ENCODE peak calls at places on chromosomes 13 and 19, in nine cellular contexts. X is A549; W is RWPE2; S is T-helper 22 cell; D is hepatocyte; J is ovary; Y is heart left ventricle; F is RPMI7951; E is central memory CD4-positive, alpha-beta T cell. P is an unnamed sample.

GRCh38 chr13:74450976-74451375 is 316.8 kb upstream of the KLF12 start:
- DNase-seq in S (no peak), F (no peak), X (no peak), Y (no peak), E (no peak), J (no peak), W (no peak), D (no peak), P (no peak)

GRCh38 chr13:72521965-72522661 is 205.3 kb downstream of the MZT1 start:
- DNase-seq in S (no peak), J (no peak), W (no peak), F (no peak), E (no peak), Y (no peak), X (no peak), D (peak), P (no peak)

GRCh38 chr19:4208385-4209094 is 20.8 kb upstream of the EBI3 start:
- DNase-seq in X (peak), E (no peak), W (no peak), F (peak), S (no peak), Y (no peak), D (peak), J (no peak), P (no peak)

GRCh38 chr13:35378939-35379338 is 97.5 kb downstream of the MAB21L1 start:
- DNase-seq in Y (no peak), W (no peak), X (no peak), S (no peak), J (no peak), F (no peak), D (no peak), E (no peak), P (no peak)

GRCh38 chr19:7541828-7542443 is 6.4 kb downstream of the PNPLA6 start:
- DNase-seq in X (no peak), S (no peak), W (no peak), Y (no peak), D (no peak), E (no peak), F (no peak), J (no peak), P (no peak)

GRCh38 chr19:13300421-13301030 is 150.3 kb downstream of the IER2 start:
- DNase-seq in W (no peak), J (no peak), S (no peak), Y (no peak), F (no peak), D (no peak), X (no peak), E (no peak), P (no peak)

GRCh38 chr19:6279620-6279930 is 200 bp downstream of the MLLT1 start:
- DNase-seq in X (no peak), Y (no peak), S (no peak), E (no peak), F (no peak), W (no peak), D (no peak), J (no peak), P (no peak)

GRCh38 chr19:41903161-41903953 is 20.4 kb downstream of the ARHGEF1 start:
- DNase-seq in J (no peak), X (no peak), Y (no peak), E (no peak), F (no peak), D (no peak), W (no peak), S (no peak), P (no peak)

GRCh38 chr19:18712981-18713380 is 29.5 kb downstream of the CRTC1 start:
- DNase-seq in E (no peak), J (no peak), S (no peak), X (no peak), D (peak), W (no peak), F (no peak), Y (no peak), P (no peak)

GRCh38 chr13:27353653-27354052 is 70.8 kb upstream of the GTF3A start:
- DNase-seq in X (no peak), J (no peak), W (no peak), F (no peak), Y (no peak), S (no peak), E (no peak), D (no peak), P (no peak)

GRCh38 chr13:95392597-95392996 is 91.3 kb upstream of the ABCC4 start:
- DNase-seq in X (no peak), D (no peak), F (no peak), Y (no peak), J (no peak), S (no peak), E (no peak), W (no peak), P (no peak)

GRCh38 chr13:97977376-97977705 is 23.9 kb downstream of the IPO5 start:
- DNase-seq in E (no peak), W (no peak), S (no peak), D (no peak), F (peak), Y (no peak), J (no peak), X (no peak), P (no peak)

GRCh38 chr13:34913040-34913439 is 29.0 kb upstream of the NBEA start:
- DNase-seq in X (no peak), J (no peak), Y (no peak), S (no peak), D (peak), E (no peak), F (peak), W (no peak), P (peak)

GRCh38 chr13:108573455-108573854 is 56.0 kb upstream of the MYO16 start:
- DNase-seq in F (no peak), Y (no peak), D (no peak), J (no peak), W (no peak), E (no peak), S (no peak), X (no peak), P (no peak)

GRCh38 chr13:106153041-106153440 is 382.4 kb downstream of the EFNB2 start:
- DNase-seq in E (no peak), S (no peak), W (no peak), D (no peak), J (no peak), Y (no peak), F (no peak), X (no peak), P (no peak)

GRCh38 chr19:46618670-46619231 is 6.1 kb downstream of the PTGIR start:
- DNase-seq in D (no peak), X (no peak), Y (no peak), W (no peak), J (no peak), S (no peak), F (no peak), E (no peak), P (no peak)

GRCh38 chr13:49791214-49791752 is 1.2 kb downstream of the KPNA3 start:
- DNase-seq in S (no peak), X (no peak), F (peak), J (no peak), E (no peak), Y (no peak), W (no peak), D (peak), P (no peak)

GRCh38 chr13:21735621-21736401 is 64.9 kb downstream of the FGF9 start:
- DNase-seq in W (no peak), J (peak), D (no peak), Y (peak), E (no peak), X (no peak), F (no peak), S (no peak), P (no peak)

GRCh38 chr19:23070353-23070781 is 46.5 kb upstream of the ZNF730 start:
- DNase-seq in S (no peak), Y (peak), J (peak), E (no peak), X (no peak), F (peak), W (no peak), D (no peak), P (no peak)

GRCh38 chr13:99434258-99434788 is 66.9 kb upstream of the TM9SF2 start:
- DNase-seq in S (peak), D (peak), J (no peak), Y (no peak), W (no peak), E (peak), F (no peak), X (no peak), P (no peak)

GRCh38 chr19:45919678-45920077 is 5.1 kb upstream of the NANOS2 start:
- DNase-seq in Y (no peak), S (no peak), W (no peak), J (no peak), D (no peak), X (no peak), F (no peak), E (no peak), P (no peak)

GRCh38 chr19:54489766-54490165 is 12.9 kb upstream of the LAIR2 start:
- DNase-seq in F (no peak), J (no peak), W (no peak), E (no peak), S (no peak), D (no peak), X (no peak), Y (no peak), P (no peak)

GRCh38 chr19:676343-677105 is at the start of gene FSTL3:
- DNase-seq in S (no peak), F (no peak), X (peak), J (peak), D (peak), E (no peak), Y (no peak), W (no peak), P (no peak)

GRCh38 chr19:11942843-11943108 is 17.9 kb downstream of the ZNF700 start:
- DNase-seq in D (no peak), Y (no peak), J (no peak), W (no peak), S (no peak), X (no peak), E (no peak), F (no peak), P (no peak)

GRCh38 chr13:28464861-28465260 is 30.1 kb downstream of the FLT1 start:
- DNase-seq in Y (no peak), D (no peak), S (no peak), W (no peak), F (no peak), E (no peak), X (no peak), J (no peak), P (no peak)

GRCh38 chr13:18944501-18945068 is 237.0 kb downstream of the TUBA3C start:
- DNase-seq in X (no peak), F (no peak), E (no peak), J (no peak), D (no peak), W (peak), S (no peak), Y (no peak), P (no peak)

GRCh38 chr13:75796825-75797224 is 160.7 kb downstream of the LMO7 start:
- DNase-seq in D (no peak), J (no peak), X (no peak), Y (no peak), W (no peak), E (no peak), F (no peak), S (no peak), P (no peak)

GRCh38 chr13:67299072-67299635 is 69.0 kb upstream of the PCDH9 start:
- DNase-seq in Y (no peak), X (no peak), F (peak), W (no peak), J (no peak), S (no peak), D (no peak), E (no peak), P (no peak)

GRCh38 chr13:40813662-40814454 is 24.4 kb downstream of the SLC25A15 start:
- DNase-seq in Y (no peak), D (peak), E (peak), S (no peak), F (peak), J (no peak), X (no peak), W (no peak), P (peak)

P was measured in HTR-8/SVneo.